ENCODE peak calls at places on chromosomes 2 and 18, in five cellular contexts. M is cardiac muscle cell, F is mucosa of descending colon, I is thyroid gland, N is GM23338. Y is an unnamed sample.

GRCh38 chr2:99079226-99079625 is 62.3 kb upstream of the C2orf15 start:
- DNase-seq in I (no peak), F (no peak), M (no peak), N (no peak), Y (no peak)

GRCh38 chr2:190436552-190436951 is 28.4 kb downstream of the MFSD6 start:
- DNase-seq in N (no peak), I (no peak), M (no peak), F (no peak), Y (no peak)

GRCh38 chr2:64522843-64523428 is 1.2 kb upstream of the AFTPH start:
- DNase-seq in M (peak; percentile 80), I (peak; percentile 53), N (peak; percentile 71), F (peak; percentile 95), Y (peak; percentile 82)

GRCh38 chr2:150750726-150751125 is 263.3 kb upstream of the RND3 start:
- DNase-seq in F (no peak), N (peak; percentile 14), M (no peak), I (no peak), Y (no peak)

GRCh38 chr2:151862688-151863087 is 34.5 kb upstream of the ARL5A start:
- DNase-seq in F (no peak), M (no peak), I (peak; percentile 97), N (no peak), Y (no peak)

GRCh38 chr2:57180042-57180567 is 866.5 kb upstream of the VRK2 start:
- DNase-seq in F (no peak), N (no peak), I (no peak), M (no peak), Y (no peak)

GRCh38 chr2:91839904-91840868 is 3031.0 kb upstream of the TEKT4 start:
- DNase-seq in F (no peak), N (no peak), M (no peak), I (no peak), Y (no peak)

GRCh38 chr18:8952796-8953760 is 149.4 kb upstream of the NDUFV2 start:
- DNase-seq in F (no peak), I (no peak), M (no peak), N (no peak), Y (no peak)

GRCh38 chr2:145207884-145208283 is 688.0 kb upstream of the ZEB2 start:
- DNase-seq in I (no peak), N (no peak), M (no peak), F (no peak), Y (no peak)

GRCh38 chr2:214731008-214731407 is 78.5 kb downstream of the BARD1 start:
- DNase-seq in N (no peak), M (no peak), I (peak; percentile 80), F (no peak), Y (no peak)

GRCh38 chr2:43472527-43473194 is 123.2 kb downstream of the THADA start:
- DNase-seq in M (no peak), N (no peak), I (no peak), F (no peak), Y (no peak)

GRCh38 chr2:44429034-44429433 is 67.3 kb downstream of the CAMKMT start:
- DNase-seq in N (no peak), M (no peak), F (no peak), I (no peak), Y (no peak)

GRCh38 chr2:111995148-111995547 is 59.9 kb upstream of the TMEM87B start:
- DNase-seq in I (no peak), F (peak; percentile 56), M (no peak), N (no peak), Y (no peak)

GRCh38 chr18:7575465-7576026 is 8.4 kb downstream of the PTPRM start:
- DNase-seq in F (no peak), N (no peak), M (no peak), I (no peak), Y (no peak)

GRCh38 chr2:164757934-164758695 is 83.5 kb downstream of the COBLL1 start:
- DNase-seq in F (no peak), M (no peak), I (no peak), N (no peak), Y (no peak)

GRCh38 chr2:204260162-204260877 is 285.0 kb upstream of the PARD3B start:
- DNase-seq in N (peak; percentile 96), M (peak; percentile 90), I (peak; percentile 74), F (peak; percentile 83), Y (peak; percentile 62)

GRCh38 chr2:55518846-55519167 is 711 bp upstream of the CFAP36 start:
- DNase-seq in F (no peak), M (peak; percentile 4), N (peak; percentile 58), I (no peak), Y (no peak)

GRCh38 chr2:207162319-207162718 is 3.4 kb downstream of the KLF7 start:
- DNase-seq in N (no peak), M (no peak), I (no peak), F (no peak), Y (no peak)

GRCh38 chr18:52716926-52717325 is 376.9 kb downstream of the DCC start:
- DNase-seq in I (peak; percentile 25), M (peak; percentile 47), N (peak; percentile 24), F (peak; percentile 87), Y (peak; percentile 52)

GRCh38 chr2:194672994-194673393 is 984.0 kb upstream of the SLC39A10 start:
- DNase-seq in I (no peak), N (peak; percentile 4), F (no peak), M (no peak), Y (no peak)

GRCh38 chr2:176189666-176190641 is 1.5 kb downstream of the HOXD1 start:
- DNase-seq in F (no peak), N (peak; percentile 29), M (peak; percentile 35), I (no peak), Y (no peak)

GRCh38 chr2:207561386-207562080 is 31.8 kb downstream of the CREB1 start:
- DNase-seq in F (no peak), I (no peak), M (no peak), N (no peak), Y (no peak)

GRCh38 chr2:239443666-239444567 is 43.1 kb upstream of the HDAC4 start:
- DNase-seq in I (no peak), F (no peak), M (no peak), N (no peak), Y (no peak)

GRCh38 chr2:216691210-216691741 is 4.1 kb downstream of the IGFBP5 start:
- DNase-seq in I (peak; percentile 93), N (peak; percentile 81), M (peak; percentile 91), F (peak; percentile 42), Y (peak; percentile 47)

GRCh38 chr2:45610281-45611019 is 617 bp downstream of the SRBD1 start:
- DNase-seq in M (peak; percentile 80), N (peak; percentile 89), I (peak; percentile 52), F (peak; percentile 75), Y (peak; percentile 67)

GRCh38 chr2:33378551-33379220 is 97.8 kb upstream of the RASGRP3 start:
- DNase-seq in I (no peak), N (peak; percentile 24), F (no peak), M (no peak), Y (no peak)

GRCh38 chr18:9612215-9612830 is 2.0 kb downstream of the PPP4R1 start:
- DNase-seq in F (peak; percentile 48), I (peak; percentile 40), M (peak; percentile 53), N (peak; percentile 37), Y (peak; percentile 67)

GRCh38 chr2:97718051-97718882 is 4.9 kb downstream of the ZAP70 start:
- DNase-seq in F (peak; percentile 51), M (no peak), N (no peak), I (no peak), Y (no peak)

GRCh38 chr2:100997509-100998234 is 4.4 kb upstream of the RPL31 start:
- DNase-seq in F (no peak), I (no peak), N (no peak), M (no peak), Y (no peak)

GRCh38 chr2:100993294-100993693 is 8.8 kb upstream of the RPL31 start:
- DNase-seq in I (no peak), M (no peak), N (no peak), F (no peak), Y (no peak)

GRCh38 chr2:100992262-100992661 is 9.8 kb upstream of the RPL31 start:
- DNase-seq in N (no peak), I (no peak), M (no peak), F (no peak), Y (no peak)

GRCh38 chr2:100998235-100998573 is 3.9 kb upstream of the RPL31 start:
- DNase-seq in N (no peak), I (no peak), M (no peak), F (no peak), Y (no peak)

GRCh38 chr2:100995309-100996075 is 6.6 kb upstream of the RPL31 start:
- DNase-seq in N (no peak), F (no peak), I (no peak), M (no peak), Y (no peak)
- H3K4me1 ChIP-seq in N (no peaks in the 10 kb centered on the region), F (no peaks in the 10 kb centered on the region), I (no peaks in the 10 kb centered on the region), M (no peaks in the 10 kb centered on the region), Y (no peaks in the 10 kb centered on the region)

DNA sequence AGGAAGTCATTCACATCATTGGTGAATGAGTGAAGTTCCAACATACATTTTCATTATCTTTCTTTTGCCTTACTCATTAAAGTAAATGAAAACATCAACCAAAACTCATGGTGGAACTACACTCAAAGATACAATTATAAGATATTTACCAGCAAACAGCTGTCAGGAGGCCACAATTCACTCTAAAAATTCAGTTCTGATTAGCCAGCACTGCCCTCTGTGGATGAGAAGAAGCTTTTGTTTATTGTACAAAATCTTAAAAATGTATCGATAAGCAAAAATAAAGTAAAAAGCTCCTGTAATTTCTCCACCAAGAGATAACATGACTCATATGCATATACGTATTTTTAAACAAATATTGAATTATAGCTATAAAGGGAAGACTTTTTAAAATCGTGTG is 73.5 kb upstream of the RAPGEF4 start:
- DNase-seq in M (no peak), N (no peak), I (no peak), F (no peak), Y (no peak)
- TF ChIP-seq CTCF in M (no peak), N (no peak), I (no peak), F (no peak), Y (no peak)

GRCh38 chr18:59906203-59906602 is 6.4 kb downstream of the PMAIP1 start:
- DNase-seq in F (no peak), M (no peak), I (no peak), N (no peak), Y (no peak)
- H3K4me1 ChIP-seq in F (peaks cover 2% of the 10 kb centered on the region), M (peaks cover 2% of the 10 kb centered on the region), I (peaks cover 3% of the 10 kb centered on the region), N (peaks cover 47% of the 10 kb centered on the region), Y (peaks cover under 1% of the 10 kb centered on the region)

GRCh38 chr2:26964446-26964845 is 6.0 kb upstream of the MAPRE3 start:
- DNase-seq in I (no peak), N (no peak), F (no peak), M (no peak), Y (no peak)

GRCh38 chr2:26957041-26957440 is 13.4 kb upstream of the MAPRE3 start:
- DNase-seq in F (no peak), N (no peak), M (no peak), I (no peak), Y (no peak)

GRCh38 chr2:26959320-26959719 is 11.1 kb upstream of the MAPRE3 start:
- DNase-seq in I (no peak), M (no peak), N (no peak), F (no peak), Y (no peak)

GRCh38 chr2:26957524-26957923 is 12.9 kb upstream of the MAPRE3 start:
- DNase-seq in I (no peak), F (no peak), M (no peak), N (peak; percentile 27), Y (no peak)

GRCh38 chr2:26961603-26962184 is 8.7 kb upstream of the MAPRE3 start:
- DNase-seq in M (peak; percentile 76), F (peak; percentile 93), I (peak; percentile 81), N (peak; percentile 96), Y (peak; percentile 87)
- TF ChIP-seq CTCF in M (peak; percentile 95), F (peak; percentile 76), I (peak; percentile 98), N (peak; percentile 97), Y (peak; percentile 94)

GRCh38 chr2:16622399-16622968 is 43.1 kb downstream of the CYRIA start:
- DNase-seq in F (no peak), N (no peak), I (no peak), M (no peak), Y (no peak)
- H3K4me1 ChIP-seq in F (peaks cover 4% of the 10 kb centered on the region), N (peaks cover 16% of the 10 kb centered on the region), I (peaks cover 100% of the 10 kb centered on the region), M (no peaks in the 10 kb centered on the region), Y (peaks cover 18% of the 10 kb centered on the region)

Y was measured in body of pancreas.